ENCODE peak calls at places on chromosomes 16 and 17, in ten cellular contexts. M is GM12878, K is esophagus squamous epithelium, Q is tibial nerve, V is right lobe of liver, X is transverse colon, E is heart left ventricle, D is spleen, P is Peyer's patch, N is stomach. R is an unnamed sample.

GRCh38 chr16:19380316-19380715 is 37.4 kb upstream of the TMC5 start:
- DNase-seq in M (no peak), K (no peak), Q (no peak), V (no peak), X (no peak), E (no peak), D (no peak), P (no peak), N (no peak), R (no peak)

GRCh38 chr16:53129281-53130192 is 74.7 kb downstream of the CHD9 start:
- DNase-seq in M (no peak), K (no peak), Q (no peak), V (no peak), X (no peak), E (no peak), D (no peak), P (no peak), N (no peak), R (peak)

GRCh38 chr16:86436466-86437185 is 73.7 kb upstream of the FOXF1 start:
- DNase-seq in M (no peak), K (no peak), Q (no peak), V (no peak), X (no peak), E (no peak), D (no peak), P (no peak), N (no peak), R (no peak)

GRCh38 chr17:67353929-67354557 is 12.3 kb downstream of the PSMD12 start:
- DNase-seq in M (no peak), K (no peak), Q (no peak), V (no peak), X (no peak), E (no peak), D (no peak), P (no peak), N (no peak), R (no peak)

GRCh38 chr17:18191071-18191667 is 7.5 kb downstream of the ALKBH5 start:
- DNase-seq in M (no peak), K (no peak), Q (peak), V (peak), X (no peak), E (peak), D (no peak), P (no peak), N (peak), R (no peak)

GRCh38 chr16:12529582-12529981 is 274.1 kb downstream of the CPPED1 start:
- DNase-seq in M (no peak), K (no peak), Q (no peak), V (no peak), X (no peak), E (no peak), D (no peak), P (no peak), N (no peak), R (no peak)

GRCh38 chr17:79627184-79627765 is 16.4 kb upstream of the RBFOX3 start:
- DNase-seq in M (no peak), K (no peak), Q (no peak), V (peak), X (no peak), E (no peak), D (no peak), P (peak), N (peak), R (no peak)

GRCh38 chr16:46894011-46894672 is 10.0 kb downstream of the GPT2 start:
- DNase-seq in M (no peak), K (no peak), Q (no peak), V (peak), X (no peak), E (peak), D (peak), P (no peak), N (peak), R (no peak)

GRCh38 chr16:22373662-22374310 is 633 bp downstream of the CDR2 start:
- DNase-seq in M (no peak), K (no peak), Q (peak), V (peak), X (peak), E (peak), D (peak), P (peak), N (peak), R (peak)

GRCh38 chr17:55448681-55449080 is 27.0 kb upstream of the MMD start:
- DNase-seq in M (no peak), K (no peak), Q (no peak), V (no peak), X (no peak), E (no peak), D (no peak), P (no peak), N (no peak), R (peak)

GRCh38 chr16:27498426-27498825 is 51.3 kb downstream of the GTF3C1 start:
- DNase-seq in M (no peak), K (no peak), Q (no peak), V (no peak), X (no peak), E (no peak), D (no peak), P (no peak), N (no peak), R (no peak)

GRCh38 chr17:81387235-81388060 is 7.8 kb upstream of the BAHCC1 start:
- DNase-seq in M (no peak), K (no peak), Q (no peak), V (peak), X (peak), E (peak), D (no peak), P (peak), N (peak), R (no peak)

GRCh38 chr17:63785556-63785955 is 11.6 kb downstream of the DDX42 start:
- DNase-seq in M (no peak), K (no peak), Q (no peak), V (no peak), X (no peak), E (no peak), D (no peak), P (no peak), N (no peak), R (no peak)

GRCh38 chr16:1154887-1155331 is 2.0 kb downstream of the CACNA1H start:
- DNase-seq in M (no peak), K (no peak), Q (no peak), V (no peak), X (no peak), E (no peak), D (no peak), P (no peak), N (no peak), R (no peak)

GRCh38 chr17:8152112-8152775 is at the start of gene PER1:
- DNase-seq in M (peak), K (peak), Q (peak), V (peak), X (peak), E (peak), D (peak), P (peak), N (peak), R (peak)
- TF ChIP-seq POLR2A in M (peak), K (peak), Q (peak), V (peak), X (peak), E (peak), D (peak), P (peak), N (no peak), R (peak)

DNA sequence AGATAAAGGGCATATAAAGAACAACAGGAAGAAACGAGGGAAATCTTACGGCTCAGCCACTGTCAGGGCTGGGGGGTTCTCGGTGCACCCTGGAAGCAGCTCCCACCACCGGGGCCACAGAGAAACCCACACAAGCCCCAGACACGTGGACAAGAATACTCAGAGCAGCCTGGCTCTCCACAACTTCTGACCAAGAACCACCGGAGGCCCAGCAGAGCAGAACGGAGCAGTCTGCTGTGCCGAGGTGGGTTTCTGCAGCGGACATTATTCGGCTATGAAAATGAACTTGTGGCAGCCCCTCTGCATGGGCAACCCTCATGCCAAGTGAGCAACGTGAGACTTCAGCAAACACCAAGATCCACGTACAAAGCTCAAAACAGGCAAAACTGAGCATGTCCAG is 6.8 kb downstream of the DNASE1 start:
- DNase-seq in M (no peak), K (no peak), Q (no peak), V (no peak), X (no peak), E (no peak), D (no peak), P (no peak), N (no peak), R (no peak)
- TF ChIP-seq POLR2A in M (no peak), K (no peak), Q (no peak), V (no peak), X (no peak), E (no peak), D (no peak), P (no peak), N (no peak), R (no peak)

GRCh38 chr17:50281739-50282401 is 7.6 kb downstream of the TMEM92 start:
- DNase-seq in M (no peak), K (no peak), Q (no peak), V (no peak), X (no peak), E (no peak), D (no peak), P (no peak), N (no peak), R (no peak)

GRCh38 chr17:50279181-50279526 is 4.9 kb downstream of the TMEM92 start:
- DNase-seq in M (no peak), K (no peak), Q (no peak), V (no peak), X (no peak), E (no peak), D (no peak), P (peak), N (no peak), R (no peak)

GRCh38 chr17:50280068-50280467 is 5.8 kb downstream of the TMEM92 start:
- DNase-seq in M (no peak), K (no peak), Q (no peak), V (no peak), X (peak), E (no peak), D (no peak), P (peak), N (no peak), R (no peak)

GRCh38 chr17:50279639-50280038 is 5.4 kb downstream of the TMEM92 start:
- DNase-seq in M (no peak), K (no peak), Q (no peak), V (no peak), X (no peak), E (no peak), D (no peak), P (no peak), N (no peak), R (no peak)

DNA sequence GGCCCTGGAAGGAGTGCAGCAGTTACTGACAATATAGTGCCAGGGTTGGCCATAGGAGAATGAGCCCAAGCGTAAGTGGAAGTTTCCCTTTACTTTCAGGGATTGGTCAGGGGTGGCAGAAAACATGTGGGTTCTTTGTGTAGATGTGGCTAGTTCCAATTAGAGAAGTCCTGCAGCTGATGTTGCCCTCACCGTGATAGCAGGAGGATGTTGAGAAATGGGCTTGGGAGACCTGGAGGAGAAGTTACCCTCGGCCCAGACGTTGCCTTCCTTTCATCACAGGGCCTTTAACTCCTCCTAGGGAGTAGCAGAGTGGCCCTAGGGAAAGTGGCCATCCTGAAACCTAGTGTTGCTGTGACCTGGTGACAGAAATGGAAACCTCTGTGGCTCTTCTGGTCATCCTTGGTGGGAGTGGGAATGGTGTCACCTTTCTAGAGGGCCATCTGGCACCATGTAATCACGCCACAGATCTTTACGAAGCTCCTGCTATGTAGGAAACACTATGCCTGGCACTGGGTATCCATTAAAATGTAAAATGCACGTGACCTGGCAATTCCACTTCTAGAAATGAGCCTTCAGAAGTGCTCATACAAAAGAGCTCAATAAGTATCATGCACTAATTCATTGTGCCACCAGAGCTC is 6.7 kb downstream of the TMEM92 start:
- DNase-seq in M (no peak), K (no peak), Q (no peak), V (no peak), X (no peak), E (no peak), D (no peak), P (no peak), N (no peak), R (no peak)
- TF ChIP-seq POLR2A in M (no peak), K (no peak), Q (no peak), V (no peak), X (no peak), E (no peak), D (no peak), P (no peak), N (no peak), R (no peak)

GRCh38 chr16:30747331-30747730 is 894 bp upstream of the PHKG2 start:
- DNase-seq in M (no peak), K (no peak), Q (no peak), V (no peak), X (no peak), E (no peak), D (no peak), P (no peak), N (no peak), R (no peak)

GRCh38 chr16:30748634-30749445 is 615 bp downstream of the PHKG2 start:
- DNase-seq in M (no peak), K (no peak), Q (no peak), V (peak), X (peak), E (peak), D (peak), P (peak), N (no peak), R (peak)

GRCh38 chr16:30746638-30747160 is 1.5 kb upstream of the PHKG2 start:
- DNase-seq in M (no peak), K (no peak), Q (no peak), V (no peak), X (no peak), E (no peak), D (no peak), P (no peak), N (no peak), R (no peak)

GRCh38 chr16:30745082-30745481 is 3.1 kb upstream of the PHKG2 start:
- DNase-seq in M (no peak), K (no peak), Q (no peak), V (no peak), X (no peak), E (no peak), D (no peak), P (no peak), N (no peak), R (no peak)

GRCh38 chr16:30747799-30748633 is at the start of gene PHKG2:
- DNase-seq in M (peak), K (peak), Q (peak), V (peak), X (peak), E (peak), D (peak), P (peak), N (peak), R (peak)
- TF ChIP-seq POLR2A in M (peak), K (peak), Q (peak), V (peak), X (peak), E (no peak), D (no peak), P (peak), N (no peak), R (peak)

GRCh38 chr16:9536905-9537304 is 445.5 kb downstream of the HAPSTR1 start:
- DNase-seq in M (no peak), K (no peak), Q (no peak), V (no peak), X (no peak), E (no peak), D (no peak), P (no peak), N (no peak), R (no peak)
- TF ChIP-seq POLR2A in M (no peak), K (no peak), Q (no peak), V (no peak), X (no peak), E (no peak), D (no peak), P (no peak), N (no peak), R (no peak)

DNA sequence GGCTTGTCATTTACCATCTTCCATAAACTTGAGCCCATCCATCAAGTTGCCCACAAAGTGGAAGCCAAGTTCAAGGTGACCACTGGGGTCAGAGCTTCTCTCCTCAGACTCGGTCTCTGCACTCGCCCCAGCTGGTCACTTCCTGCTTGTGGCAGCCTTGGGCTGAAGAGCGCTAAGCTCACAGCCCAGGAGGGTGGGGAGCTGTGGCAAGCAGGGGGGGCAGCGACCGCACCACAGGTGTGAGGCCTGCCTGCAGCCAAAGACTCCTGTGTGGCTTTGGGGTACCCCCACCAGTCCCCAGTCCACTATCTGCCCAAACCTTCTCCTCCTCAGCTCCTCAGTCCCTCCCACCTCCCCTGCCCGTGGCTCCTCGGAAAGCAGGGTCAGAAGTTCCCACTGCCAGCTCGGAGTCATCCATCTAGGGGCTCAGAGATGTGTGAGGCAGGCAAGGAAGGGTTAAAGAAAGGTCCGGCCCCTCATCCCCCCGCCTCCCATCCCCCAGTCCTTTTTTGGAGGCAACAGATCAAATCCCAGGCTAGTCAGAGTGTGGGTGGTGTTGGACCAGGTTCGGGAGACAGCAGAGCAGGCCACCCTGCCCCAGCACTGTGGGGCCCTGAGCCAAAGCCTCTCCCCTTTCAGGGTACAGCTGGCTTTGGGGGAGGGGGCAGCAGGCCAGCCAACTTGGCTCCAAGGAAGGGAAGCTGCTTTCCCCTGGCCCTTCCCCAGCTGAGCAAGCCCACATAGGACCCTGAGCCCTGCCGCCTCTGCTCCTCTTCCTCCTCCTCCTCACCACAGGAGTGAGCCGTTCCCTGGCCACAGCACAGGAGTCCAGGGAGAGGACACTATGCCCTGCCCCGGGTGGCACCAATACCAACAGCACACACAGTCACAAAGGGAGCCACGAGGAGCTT is 3.2 kb downstream of the CSF3 start:
- DNase-seq in M (no peak), K (no peak), Q (no peak), V (no peak), X (no peak), E (peak), D (no peak), P (no peak), N (no peak), R (no peak)
- TF ChIP-seq POLR2A in M (no peak), K (no peak), Q (no peak), V (no peak), X (no peak), E (no peak), D (no peak), P (no peak), N (no peak), R (no peak)